ENCODE peak calls at places on chromosomes 7 and 10, in eight cellular contexts. One of them, this sample, is unnamed.

GRCh38 chr7:42029405-42029804 is 207.6 kb downstream of the GLI3 start:
- DNase-seq in GM23338: peak; percentile 33
- DNase-seq in HCT116: no peak
- DNase-seq in GM23248: no peak
- DNase-seq in K562: no peak
- DNase-seq in hepatocyte: no peak
- DNase-seq in H1: no peak
- DNase-seq in astrocyte: no peak
- DNase-seq in this sample: no peak

GRCh38 chr10:6771361-6771760 is 191.3 kb upstream of the PRKCQ start:
- DNase-seq in astrocyte: no peak
- DNase-seq in GM23338: no peak
- DNase-seq in HCT116: no peak
- DNase-seq in H1: no peak
- DNase-seq in K562: no peak
- DNase-seq in hepatocyte: no peak
- DNase-seq in GM23248: no peak
- DNase-seq in this sample: no peak

GRCh38 chr10:35564276-35564982 is 40.7 kb upstream of the GJD4 start:
- DNase-seq in astrocyte: peak; percentile 49
- DNase-seq in GM23338: no peak
- DNase-seq in HCT116: no peak
- DNase-seq in GM23248: peak; percentile 67
- DNase-seq in H1: no peak
- DNase-seq in K562: no peak
- DNase-seq in hepatocyte: no peak
- DNase-seq in this sample: no peak

GRCh38 chr7:112790651-112790973 is 419 bp upstream of the TMEM168 start:
- DNase-seq in K562: no peak
- DNase-seq in H1: no peak
- DNase-seq in HCT116: no peak
- DNase-seq in GM23338: no peak
- DNase-seq in GM23248: no peak
- DNase-seq in hepatocyte: no peak
- DNase-seq in astrocyte: no peak
- DNase-seq in this sample: peak; percentile 46

GRCh38 chr7:41029072-41029492 is 673.8 kb downstream of the INHBA start:
- DNase-seq in GM23248: peak; percentile 97
- DNase-seq in astrocyte: peak; percentile 99
- DNase-seq in K562: no peak
- DNase-seq in hepatocyte: peak; percentile 15
- DNase-seq in H1: no peak
- DNase-seq in GM23338: no peak
- DNase-seq in HCT116: peak; percentile 41
- DNase-seq in this sample: no peak

GRCh38 chr10:55305281-55305680 is 504.2 kb upstream of the PCDH15 start:
- DNase-seq in K562: no peak
- DNase-seq in hepatocyte: no peak
- DNase-seq in H1: no peak
- DNase-seq in GM23338: no peak
- DNase-seq in astrocyte: no peak
- DNase-seq in HCT116: no peak
- DNase-seq in GM23248: no peak
- DNase-seq in this sample: no peak

GRCh38 chr10:8055420-8056349 is 1.2 kb downstream of the GATA3 start:
- DNase-seq in hepatocyte: peak; percentile 16
- DNase-seq in astrocyte: no peak
- DNase-seq in GM23338: peak; percentile 64
- DNase-seq in HCT116: no peak
- DNase-seq in GM23248: no peak
- DNase-seq in H1: peak; percentile 74
- DNase-seq in K562: no peak
- DNase-seq in this sample: no peak

GRCh38 chr7:135979674-135980660 is 2.8 kb upstream of the MTPN start:
- DNase-seq in GM23338: no peak
- DNase-seq in astrocyte: peak; percentile 67
- DNase-seq in GM23248: peak; percentile 75
- DNase-seq in hepatocyte: no peak
- DNase-seq in K562: no peak
- DNase-seq in H1: no peak
- DNase-seq in HCT116: no peak
- DNase-seq in this sample: no peak

GRCh38 chr10:7488418-7488829 is 77.6 kb upstream of the SFMBT2 start:
- DNase-seq in HCT116: no peak
- DNase-seq in K562: no peak
- DNase-seq in hepatocyte: peak; percentile 80
- DNase-seq in astrocyte: no peak
- DNase-seq in GM23338: no peak
- DNase-seq in GM23248: peak; percentile 5
- DNase-seq in H1: no peak
- DNase-seq in this sample: no peak

GRCh38 chr7:116426428-116427156 is 72.9 kb upstream of the CAV2 start:
- DNase-seq in H1: no peak
- DNase-seq in GM23338: no peak
- DNase-seq in HCT116: peak; percentile 93
- DNase-seq in K562: no peak
- DNase-seq in GM23248: peak; percentile 88
- DNase-seq in hepatocyte: peak; percentile 79
- DNase-seq in astrocyte: peak; percentile 83
- DNase-seq in this sample: no peak

GRCh38 chr7:26329520-26330269 is 38.0 kb downstream of the SNX10 start:
- DNase-seq in GM23248: no peak
- DNase-seq in GM23338: no peak
- DNase-seq in K562: no peak
- DNase-seq in hepatocyte: no peak
- DNase-seq in HCT116: no peak
- DNase-seq in astrocyte: no peak
- DNase-seq in H1: no peak
- DNase-seq in this sample: no peak

GRCh38 chr10:17537281-17537680 is 79.9 kb downstream of the HACD1 start:
- DNase-seq in GM23338: no peak
- DNase-seq in H1: no peak
- DNase-seq in K562: no peak
- DNase-seq in GM23248: no peak
- DNase-seq in astrocyte: no peak
- DNase-seq in hepatocyte: no peak
- DNase-seq in HCT116: no peak
- DNase-seq in this sample: no peak

GRCh38 chr7:10939237-10939910 is 34.3 kb upstream of the PHF14 start:
- DNase-seq in K562: no peak
- DNase-seq in GM23248: peak; percentile 54
- DNase-seq in hepatocyte: no peak
- DNase-seq in astrocyte: no peak
- DNase-seq in GM23338: no peak
- DNase-seq in H1: no peak
- DNase-seq in HCT116: no peak
- DNase-seq in this sample: no peak

GRCh38 chr10:15720635-15721310 is 1.1 kb upstream of the ITGA8 start:
- DNase-seq in HCT116: no peak
- DNase-seq in GM23338: no peak
- DNase-seq in K562: no peak
- DNase-seq in H1: no peak
- DNase-seq in hepatocyte: no peak
- DNase-seq in GM23248: no peak
- DNase-seq in astrocyte: no peak
- DNase-seq in this sample: no peak

GRCh38 chr10:123576706-123577105 is 89.4 kb upstream of the GPR26 start:
- DNase-seq in GM23248: no peak
- DNase-seq in GM23338: no peak
- DNase-seq in HCT116: no peak
- DNase-seq in astrocyte: no peak
- DNase-seq in hepatocyte: no peak
- DNase-seq in H1: no peak
- DNase-seq in K562: no peak
- DNase-seq in this sample: no peak

DNA sequence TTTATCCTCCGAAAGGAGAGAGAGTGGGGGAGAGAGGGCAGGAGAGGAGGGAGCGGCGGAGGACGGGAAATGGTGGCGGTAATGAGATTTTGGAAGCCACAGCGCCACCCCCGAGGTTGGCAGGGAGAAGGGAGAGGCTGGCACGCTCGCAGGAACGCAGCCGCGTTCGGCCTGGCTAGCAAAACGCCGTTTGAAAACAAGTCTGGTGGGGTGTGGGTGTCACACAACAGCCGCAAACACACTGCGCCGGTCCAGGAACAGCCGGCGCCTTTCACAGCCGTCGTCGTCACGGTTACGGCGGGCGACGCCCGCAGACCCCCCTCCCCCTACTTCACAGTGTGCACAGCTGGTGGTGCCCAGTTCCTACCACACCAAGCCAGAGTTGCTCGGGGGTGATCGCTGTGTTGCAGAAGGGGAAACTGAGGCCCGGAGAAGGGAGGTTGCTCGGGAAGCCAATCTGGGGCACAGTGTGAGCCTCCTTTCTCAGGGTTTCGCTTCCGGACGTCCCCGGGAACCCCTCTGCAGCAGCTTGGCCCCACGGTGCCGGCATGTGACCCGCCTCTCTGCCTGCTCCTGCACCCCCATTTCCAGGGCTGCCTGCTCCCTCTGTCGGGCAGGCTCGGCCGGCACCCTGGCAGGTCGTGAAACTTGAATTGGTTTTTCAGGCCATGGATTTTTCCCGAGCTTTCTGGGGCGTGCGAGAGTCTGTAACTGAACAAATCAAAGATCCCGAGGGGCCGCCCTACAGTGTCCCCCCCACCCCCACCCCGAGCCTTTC is 57.8 kb downstream of the UNCX start:
- DNase-seq in GM23248: peak; percentile 72
- DNase-seq in K562: no peak
- DNase-seq in hepatocyte: peak; percentile 63
- DNase-seq in GM23338: peak; percentile 34
- DNase-seq in HCT116: no peak
- DNase-seq in astrocyte: no peak
- DNase-seq in H1: peak; percentile 69
- DNase-seq in this sample: no peak
- TF ChIP-seq EZH2 in GM23248: no peak
- TF ChIP-seq EZH2 in K562: no peak
- TF ChIP-seq EZH2 in hepatocyte: no peak
- TF ChIP-seq EZH2 in GM23338: no peak
- TF ChIP-seq EZH2 in HCT116: no peak
- TF ChIP-seq EZH2 in astrocyte: peak; percentile 58
- TF ChIP-seq EZH2 in H1: peak; percentile 21
- TF ChIP-seq EZH2 in this sample: no peak

GRCh38 chr10:43453266-43453831 is 16.4 kb downstream of the ZNF487 start:
- DNase-seq in GM23338: no peak
- DNase-seq in astrocyte: peak; percentile 2
- DNase-seq in K562: no peak
- DNase-seq in H1: no peak
- DNase-seq in HCT116: no peak
- DNase-seq in GM23248: peak; percentile 43
- DNase-seq in hepatocyte: no peak
- DNase-seq in this sample: no peak
- H3K4me3 ChIP-seq in GM23338: no peak overlapping the region
- H3K4me3 ChIP-seq in astrocyte: no peak overlapping the region
- H3K4me3 ChIP-seq in K562: no peak overlapping the region
- H3K4me3 ChIP-seq in H1: no peak overlapping the region
- H3K4me3 ChIP-seq in HCT116: no peak overlapping the region
- H3K4me3 ChIP-seq in GM23248: no peak overlapping the region
- H3K4me3 ChIP-seq in hepatocyte: no peak overlapping the region
- H3K4me3 ChIP-seq in this sample: no peak overlapping the region

DNA sequence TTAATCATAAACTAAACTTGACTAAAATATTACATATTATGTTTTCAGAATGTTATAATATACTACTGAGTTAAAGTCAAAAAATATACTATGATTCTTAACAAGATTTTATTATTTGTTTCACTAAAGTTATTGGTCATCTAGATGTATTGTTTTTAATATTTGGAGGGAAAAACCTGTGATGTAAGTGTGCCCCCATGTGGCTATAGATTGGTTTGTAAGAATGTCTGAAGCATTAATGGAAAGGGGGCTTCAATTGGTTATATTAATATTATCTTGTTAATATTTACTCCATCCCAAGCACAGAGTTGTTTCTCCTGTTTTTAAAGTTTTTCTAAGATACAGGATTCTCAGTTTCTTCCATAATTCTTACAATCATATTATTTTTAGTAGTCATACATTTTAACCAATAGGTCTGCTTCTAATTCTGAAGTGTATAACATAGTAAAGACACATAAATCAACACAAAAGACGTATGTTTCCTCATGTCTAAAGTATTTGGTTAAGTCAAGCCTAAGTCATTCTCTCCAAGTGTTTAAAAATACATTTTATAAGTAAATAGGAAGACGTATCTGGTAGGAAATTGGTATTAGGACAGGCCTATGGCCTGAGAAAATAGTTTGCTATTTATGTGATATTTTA is 58.0 kb downstream of the GNAT3 start:
- DNase-seq in K562: no peak
- DNase-seq in GM23248: peak; percentile 38
- DNase-seq in H1: no peak
- DNase-seq in GM23338: peak; percentile 31
- DNase-seq in astrocyte: no peak
- DNase-seq in hepatocyte: peak; percentile 29
- DNase-seq in HCT116: peak; percentile 19
- DNase-seq in this sample: peak; percentile 13
- H3K79me2 ChIP-seq in K562: no peaks in the 10 kb centered on the region
- H3K79me2 ChIP-seq in GM23248: no peaks in the 10 kb centered on the region
- H3K79me2 ChIP-seq in H1: no peaks in the 10 kb centered on the region
- H3K79me2 ChIP-seq in GM23338: no peaks in the 10 kb centered on the region
- H3K79me2 ChIP-seq in astrocyte: no peaks in the 10 kb centered on the region
- H3K79me2 ChIP-seq in hepatocyte: no peaks in the 10 kb centered on the region
- H3K79me2 ChIP-seq in HCT116: no peaks in the 10 kb centered on the region
- H3K79me2 ChIP-seq in this sample: no peaks in the 10 kb centered on the region

GRCh38 chr10:67884313-67884841 is at the start of gene SIRT1:
- DNase-seq in GM23338: peak; percentile 97
- DNase-seq in HCT116: peak; percentile 72
- DNase-seq in GM23248: peak; percentile 97
- DNase-seq in K562: peak; percentile 97
- DNase-seq in hepatocyte: peak; percentile 99
- DNase-seq in astrocyte: peak; percentile 81
- DNase-seq in H1: peak; percentile 96
- DNase-seq in this sample: peak; percentile 96
- TF ChIP-seq EZH2 in GM23338: no peak
- TF ChIP-seq EZH2 in HCT116: no peak
- TF ChIP-seq EZH2 in GM23248: no peak
- TF ChIP-seq EZH2 in K562: no peak
- TF ChIP-seq EZH2 in hepatocyte: no peak
- TF ChIP-seq EZH2 in astrocyte: no peak
- TF ChIP-seq EZH2 in H1: peak; percentile 23
- TF ChIP-seq EZH2 in this sample: no peak

GRCh38 chr7:122302826-122303521 is 1.6 kb downstream of the FEZF1 start:
- DNase-seq in astrocyte: no peak
- DNase-seq in GM23338: no peak
- DNase-seq in hepatocyte: no peak
- DNase-seq in HCT116: no peak
- DNase-seq in GM23248: no peak
- DNase-seq in K562: no peak
- DNase-seq in H1: no peak
- DNase-seq in this sample: peak; percentile 7
- H3K4me3 ChIP-seq in astrocyte: no peak overlapping the region
- H3K4me3 ChIP-seq in GM23338: peak overlapping the region; percentile 74
- H3K4me3 ChIP-seq in hepatocyte: no peak overlapping the region
- H3K4me3 ChIP-seq in HCT116: no peak overlapping the region
- H3K4me3 ChIP-seq in GM23248: no peak overlapping the region
- H3K4me3 ChIP-seq in K562: no peak overlapping the region
- H3K4me3 ChIP-seq in H1: peak overlapping the region; percentile 81
- H3K4me3 ChIP-seq in this sample: no peak overlapping the region

DNA sequence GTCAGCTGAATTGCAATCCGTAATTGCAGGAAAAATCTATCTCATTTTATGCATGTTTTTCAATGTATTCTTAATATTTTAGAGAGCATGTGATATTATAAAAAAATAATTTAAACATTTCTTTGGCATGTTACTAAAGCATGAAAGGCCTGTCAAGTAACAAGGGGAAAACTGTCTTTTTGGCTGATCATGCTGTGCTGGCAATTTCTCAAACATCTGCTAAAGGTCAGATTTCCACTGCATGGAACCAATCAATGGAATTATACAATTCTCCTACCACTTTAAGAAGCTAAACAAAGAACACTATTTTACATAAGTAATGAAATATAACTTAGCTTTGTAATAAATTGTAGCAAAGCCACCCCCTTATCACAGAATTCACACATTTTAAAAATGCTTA is 49.4 kb downstream of the JMJD1C start:
- DNase-seq in hepatocyte: no peak
- DNase-seq in GM23248: peak; percentile 41
- DNase-seq in astrocyte: no peak
- DNase-seq in H1: no peak
- DNase-seq in K562: no peak
- DNase-seq in GM23338: no peak
- DNase-seq in HCT116: no peak
- DNase-seq in this sample: no peak
- H3K79me2 ChIP-seq in hepatocyte: peaks cover 99% of the 10 kb centered on the region
- H3K79me2 ChIP-seq in GM23248: peaks cover 100% of the 10 kb centered on the region
- H3K79me2 ChIP-seq in astrocyte: peaks cover 93% of the 10 kb centered on the region
- H3K79me2 ChIP-seq in H1: peaks cover 3% of the 10 kb centered on the region
- H3K79me2 ChIP-seq in K562: peaks cover 85% of the 10 kb centered on the region
- H3K79me2 ChIP-seq in GM23338: peaks cover 96% of the 10 kb centered on the region
- H3K79me2 ChIP-seq in HCT116: peaks cover 85% of the 10 kb centered on the region
- H3K79me2 ChIP-seq in this sample: peaks cover 73% of the 10 kb centered on the region

This sample was measured in MM.1S.